ENCODE peak calls at places on chromosomes 12 and 14, in ten cellular contexts. H is sciatic nerve; B is amniotic stem cell; U is stomach; S is activated CD4-positive, CD25-positive, alpha-beta regulatory T cell; M is activated T-cell treated with anti-CD3 and anti-CD28 coated beads, Interleukin-2, amount 50 U/mL, for 72 hours; X is vagina; Z is caudate nucleus; I is lung; T is activated CD4-positive, alpha-beta T cell treated with anti-CD3 and anti-CD28 coated beads, Interleukin-2, amount 50 U/mL, for 4 hours. R is an unnamed sample.

GRCh38 chr12:48157016-48157888 is at the start of gene ASB8:
- DNase-seq in H (peak; percentile 99), B (peak; percentile 95), U (peak; percentile 99), S (peak; percentile 97), M (peak; percentile 99), X (peak; percentile 97), Z (peak; percentile 96), I (peak; percentile 99), T (peak; percentile 99), R (peak; percentile 95)

GRCh38 chr12:123055281-123055766 is 74.8 kb downstream of the ARL6IP4 start:
- DNase-seq in H (no peak), B (no peak), U (no peak), S (no peak), M (no peak), X (no peak), Z (no peak), I (no peak), T (no peak), R (no peak)

GRCh38 chr12:61713121-61713520 is 547.1 kb upstream of the USP15 start:
- DNase-seq in H (no peak), B (no peak), U (no peak), S (no peak), M (no peak), X (no peak), Z (no peak), I (no peak), T (no peak), R (no peak)

GRCh38 chr14:96246535-96246839 is 9.5 kb upstream of the BDKRB1 start:
- DNase-seq in H (no peak), B (peak; percentile 95), U (no peak), S (no peak), M (no peak), X (peak; percentile 95), Z (no peak), I (no peak), T (no peak), R (peak; percentile 86)

GRCh38 chr14:32826404-32827082 is 112.1 kb upstream of the NPAS3 start:
- DNase-seq in H (no peak), B (no peak), U (no peak), S (no peak), M (no peak), X (no peak), Z (no peak), I (no peak), T (no peak), R (no peak)

GRCh38 chr14:26173581-26173980 is 424.3 kb downstream of the NOVA1 start:
- DNase-seq in H (no peak), B (no peak), U (no peak), S (no peak), M (no peak), X (no peak), Z (no peak), I (no peak), T (no peak), R (no peak)

GRCh38 chr12:325886-326285 is 63.2 kb downstream of the KDM5A start:
- DNase-seq in H (no peak), B (no peak), U (no peak), S (no peak), M (no peak), X (no peak), Z (no peak), I (no peak), T (no peak), R (no peak)

GRCh38 chr12:124702736-124703135 is 135.3 kb upstream of the NCOR2 start:
- DNase-seq in H (no peak), B (no peak), U (no peak), S (no peak), M (no peak), X (no peak), Z (no peak), I (no peak), T (no peak), R (no peak)

GRCh38 chr12:25249951-25250738 is 584 bp downstream of the KRAS start:
- DNase-seq in H (peak; percentile 80), B (no peak), U (peak; percentile 62), S (peak; percentile 12), M (peak; percentile 62), X (no peak), Z (peak; percentile 40), I (peak; percentile 56), T (peak; percentile 18), R (no peak)

GRCh38 chr14:45070215-45070614 is 13.7 kb upstream of the PRPF39 start:
- DNase-seq in H (no peak), B (no peak), U (no peak), S (no peak), M (no peak), X (no peak), Z (no peak), I (no peak), T (no peak), R (no peak)

GRCh38 chr12:9404469-9405260 is 196.5 kb upstream of the PZP start:
- DNase-seq in H (no peak), B (no peak), U (no peak), S (peak; percentile 19), M (no peak), X (no peak), Z (peak; percentile 18), I (no peak), T (no peak), R (no peak)

GRCh38 chr14:91728616-91729183 is 3.2 kb downstream of the CATSPERB start:
- DNase-seq in H (no peak), B (no peak), U (no peak), S (no peak), M (no peak), X (no peak), Z (no peak), I (no peak), T (no peak), R (no peak)

GRCh38 chr12:84174115-84174514 is 738.5 kb downstream of the SLC6A15 start:
- DNase-seq in H (no peak), B (no peak), U (no peak), S (no peak), M (no peak), X (no peak), Z (no peak), I (no peak), T (no peak), R (no peak)

GRCh38 chr12:65278576-65279386 is at the start of gene MSRB3:
- DNase-seq in H (peak; percentile 85), B (peak; percentile 77), U (peak; percentile 43), S (no peak), M (peak; percentile 57), X (no peak), Z (peak; percentile 19), I (peak; percentile 50), T (no peak), R (peak; percentile 59)

R was measured in AG09319.